ENCODE peak calls at places on chromosomes 12 and 14, in seven cellular contexts. Y is mammary epithelial cell, X is neural progenitor cell, K is uterus, D is neuronal stem cell, G is colonic mucosa, V is pancreas. W is an unnamed sample.

GRCh38 chr12:71107976-71108749 is 49.6 kb downstream of the TSPAN8 start:
- DNase-seq in G (no peak), K (no peak), X (no peak), D (no peak), V (no peak), Y (no peak), W (no peak)

GRCh38 chr14:41302776-41303175 is 303.9 kb upstream of the LRFN5 start:
- DNase-seq in D (peak), Y (no peak), K (no peak), X (peak), G (no peak), V (no peak), W (no peak)

GRCh38 chr12:59084758-59085383 is 164.6 kb upstream of the LRIG3 start:
- DNase-seq in K (peak), V (no peak), Y (no peak), X (peak), G (no peak), D (no peak), W (no peak)

GRCh38 chr12:34394211-34395055 is 372.1 kb downstream of the ALG10 start:
- DNase-seq in D (no peak), V (peak), G (peak), X (no peak), K (no peak), Y (no peak), W (peak)

GRCh38 chr12:65308001-65308400 is 29.5 kb downstream of the MSRB3 start:
- DNase-seq in V (no peak), X (no peak), D (no peak), G (no peak), K (no peak), Y (no peak), W (no peak)

GRCh38 chr12:70052931-70053497 is 190.2 kb upstream of the CNOT2 start:
- DNase-seq in K (peak), Y (peak), G (peak), V (no peak), D (no peak), X (no peak), W (no peak)

GRCh38 chr12:122403831-122404230 is 18.6 kb downstream of the CLIP1 start:
- DNase-seq in G (no peak), K (no peak), V (no peak), D (no peak), Y (no peak), X (no peak), W (no peak)

GRCh38 chr14:30362369-30363218 is 196.4 kb upstream of the G2E3 start:
- DNase-seq in V (no peak), G (no peak), D (no peak), X (no peak), K (no peak), Y (no peak), W (no peak)

GRCh38 chr12:110599334-110599733 is 14.6 kb upstream of the TCTN1 start:
- DNase-seq in Y (no peak), V (no peak), G (no peak), K (no peak), D (no peak), X (no peak), W (no peak)

GRCh38 chr14:26820101-26820500 is 222.3 kb upstream of the NOVA1 start:
- DNase-seq in V (no peak), K (no peak), D (no peak), Y (no peak), X (no peak), G (no peak), W (no peak)

GRCh38 chr14:77059276-77059934 is 30.9 kb upstream of the IRF2BPL start:
- DNase-seq in X (peak), D (no peak), K (peak), V (no peak), Y (peak), G (no peak), W (no peak)

GRCh38 chr12:52901715-52902541 is 2.9 kb downstream of the KRT8 start:
- DNase-seq in G (peak), X (no peak), V (no peak), K (no peak), Y (no peak), D (no peak), W (no peak)

GRCh38 chr12:52903855-52904508 is 894 bp downstream of the KRT8 start:
- DNase-seq in V (peak), K (peak), Y (peak), X (peak), G (peak), D (peak), W (no peak)

GRCh38 chr12:52906049-52906645 is 1.3 kb upstream of the KRT8 start:
- DNase-seq in Y (peak), K (no peak), X (no peak), D (no peak), V (no peak), G (peak), W (no peak)

GRCh38 chr12:52900896-52901714 is 3.8 kb downstream of the KRT8 start:
- DNase-seq in K (no peak), G (no peak), V (no peak), D (no peak), X (no peak), Y (no peak), W (no peak)

DNA sequence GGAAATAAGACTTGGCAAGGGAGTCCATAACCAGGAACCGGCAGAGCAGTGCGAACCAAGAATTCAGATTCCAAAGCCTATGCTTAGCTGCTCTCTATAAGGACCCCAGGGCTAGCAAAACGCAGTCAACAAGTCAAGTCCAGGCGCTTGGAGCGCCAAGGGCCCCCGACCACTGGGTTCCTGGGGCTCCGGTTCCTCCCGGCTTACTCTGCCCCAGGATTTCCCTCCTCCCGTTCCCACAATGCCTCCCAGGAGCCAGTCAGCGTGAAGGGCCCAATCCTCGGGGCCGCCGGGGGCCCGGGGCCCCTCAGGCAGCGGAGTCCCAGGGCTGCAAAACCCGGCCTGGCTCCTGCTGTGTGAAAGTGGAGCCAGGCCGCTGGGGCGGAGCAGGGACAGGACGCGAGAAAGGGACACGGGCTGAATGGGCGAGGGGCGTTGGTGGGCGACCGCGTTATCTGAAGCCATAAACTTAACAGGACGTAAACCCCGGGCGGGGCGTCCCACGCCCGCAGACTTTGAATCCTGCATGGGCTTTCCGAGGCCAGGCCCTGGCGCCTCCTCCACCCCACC is 1.5 kb downstream of the KRT8 start:
- DNase-seq in V (peak), D (peak), Y (peak), K (peak), X (peak), G (peak), W (peak)
- H3K4me3 ChIP-seq in V (peak), D (peak), Y (peak), K (peak), X (peak), G (peak), W (peak)

DNA sequence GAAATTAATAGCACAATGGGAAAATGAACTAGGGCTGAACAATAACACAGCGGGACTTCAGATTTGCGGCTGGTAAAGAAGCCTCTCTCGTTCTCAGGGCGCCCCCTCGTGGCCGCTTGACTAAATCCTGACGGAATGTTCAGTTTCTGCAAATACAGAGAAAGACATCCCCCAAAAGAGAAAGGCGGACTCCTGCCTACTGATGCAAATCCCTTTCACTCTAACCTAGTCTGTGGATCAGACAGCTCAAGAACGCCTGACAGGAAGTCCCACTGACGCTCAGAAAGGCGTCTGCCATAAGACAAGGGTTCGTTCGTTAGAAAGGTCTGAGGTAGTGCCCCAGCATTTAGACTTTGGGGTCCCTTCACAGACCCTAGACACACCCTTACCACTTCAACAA is 2.5 kb downstream of the NUAK1 start:
- DNase-seq in V (peak), D (peak), G (peak), K (peak), X (peak), Y (peak), W (peak)
- H3K27ac ChIP-seq in V (no peak), D (no peak), G (no peak), K (peak), X (no peak), Y (peak), W (peak)

GRCh38 chr12:54016051-54016450 is 7.3 kb downstream of the HOXC8 start:
- DNase-seq in K (no peak), G (no peak), D (no peak), X (no peak), V (no peak), Y (no peak), W (no peak)

GRCh38 chr12:54017027-54017788 is 8.4 kb downstream of the HOXC8 start:
- DNase-seq in D (no peak), K (no peak), V (no peak), X (peak), Y (peak), G (no peak), W (no peak)

GRCh38 chr12:54015210-54015931 is 6.6 kb downstream of the HOXC8 start:
- DNase-seq in X (no peak), Y (no peak), K (no peak), D (no peak), G (no peak), V (no peak), W (no peak)

GRCh38 chr12:54017845-54018607 is 9.2 kb downstream of the HOXC8 start:
- DNase-seq in G (peak), Y (peak), X (peak), V (peak), D (no peak), K (peak), W (no peak)

DNA sequence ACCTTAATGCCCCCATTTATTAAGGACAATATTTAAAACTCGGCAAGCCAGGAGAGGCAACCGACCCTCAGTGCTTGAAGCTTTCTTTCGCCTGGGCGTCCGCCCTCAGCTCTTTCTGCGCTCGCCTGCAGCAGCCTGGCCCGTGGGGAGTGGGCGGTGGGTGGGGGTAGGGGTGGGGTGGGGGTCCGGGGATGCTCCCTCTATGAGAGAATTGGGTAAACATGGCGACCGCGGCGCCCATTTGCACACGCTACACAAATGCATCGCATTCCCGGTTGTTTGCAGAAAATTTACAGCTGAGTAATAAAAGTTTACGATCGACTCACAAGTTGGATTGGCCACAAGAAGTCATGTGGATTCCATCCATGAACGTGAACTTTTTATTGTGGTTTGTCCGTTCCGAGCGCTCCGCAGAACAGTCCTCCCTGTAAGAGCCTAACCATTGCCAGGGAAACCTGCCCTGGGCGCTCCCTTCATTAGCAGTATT is 7.7 kb downstream of the HOXC8 start:
- DNase-seq in G (peak), V (no peak), Y (peak), K (peak), D (no peak), X (no peak), W (no peak)
- H3K4me3 ChIP-seq in G (no peak), V (peak), Y (peak), K (peak), D (no peak), X (no peak), W (peak)

GRCh38 chr14:74949859-74950572 is 5.4 kb downstream of the PGF start:
- DNase-seq in K (no peak), G (no peak), Y (no peak), X (no peak), V (no peak), D (no peak), W (no peak)

GRCh38 chr14:74949211-74949610 is 6.2 kb downstream of the PGF start:
- DNase-seq in X (no peak), V (no peak), K (no peak), G (no peak), D (no peak), Y (no peak), W (peak)

GRCh38 chr14:74947353-74948227 is 7.8 kb downstream of the PGF start:
- DNase-seq in V (no peak), X (no peak), Y (no peak), D (no peak), K (no peak), G (no peak), W (no peak)

GRCh38 chr14:74946659-74947281 is 8.6 kb downstream of the PGF start:
- DNase-seq in D (no peak), G (no peak), K (no peak), V (no peak), X (no peak), Y (peak), W (peak)

DNA sequence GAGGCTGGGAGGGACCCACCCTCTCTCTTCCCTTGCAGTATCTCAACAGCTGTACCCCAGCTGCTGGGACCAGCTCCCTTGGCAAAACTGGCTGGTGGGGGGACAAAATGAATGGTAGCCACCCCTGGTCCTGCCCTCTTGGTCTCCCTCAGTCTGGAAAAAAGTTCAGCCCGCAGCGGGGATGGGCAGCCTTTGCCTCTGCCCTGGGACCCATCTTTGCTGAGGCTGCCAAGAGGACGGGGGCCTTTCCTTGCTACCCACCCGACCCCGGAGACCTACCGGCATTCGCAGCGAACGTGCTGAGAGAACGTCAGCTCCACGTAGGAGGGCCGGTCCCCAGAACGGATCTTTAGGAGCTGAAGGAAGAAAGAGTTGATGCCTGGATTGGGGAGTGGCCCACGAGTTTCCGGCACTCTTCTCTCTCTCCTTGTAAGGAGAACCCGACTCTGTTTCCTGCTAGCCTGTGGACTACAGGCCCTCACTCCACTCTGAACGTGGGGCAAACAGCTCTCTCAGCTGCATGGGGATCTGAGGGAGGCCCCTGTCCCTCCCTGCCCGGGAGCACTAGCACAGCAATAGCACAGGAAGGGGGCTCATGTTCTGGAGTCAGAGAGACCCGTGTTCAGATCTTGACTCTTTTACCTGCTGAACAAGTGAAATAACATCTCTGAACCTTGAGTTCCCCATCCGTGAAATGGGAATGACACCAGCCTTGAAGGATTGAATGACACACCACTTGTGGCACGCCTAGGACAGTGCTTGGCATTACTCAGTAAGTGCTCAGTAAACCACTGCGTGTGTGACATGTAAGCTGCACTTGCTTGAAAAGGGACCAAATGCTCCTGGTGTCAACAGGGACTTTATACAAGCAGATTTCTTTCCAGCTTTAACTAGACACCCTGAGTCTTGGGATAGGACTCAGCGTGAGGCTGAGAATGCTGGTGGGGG is 6.9 kb downstream of the PGF start:
- DNase-seq in V (no peak), X (no peak), D (no peak), G (no peak), Y (no peak), K (no peak), W (no peak)
- H3K27ac ChIP-seq in V (no peak), X (no peak), D (no peak), G (no peak), Y (no peak), K (no peak), W (no peak)

GRCh38 chr12:2586159-2587035 is 208.4 kb upstream of the FKBP4 start:
- DNase-seq in G (peak), X (no peak), V (no peak), K (no peak), D (no peak), Y (no peak), W (no peak)

GRCh38 chr12:2583642-2584041 is 211.1 kb upstream of the FKBP4 start:
- DNase-seq in G (no peak), V (no peak), K (no peak), X (no peak), Y (no peak), D (no peak), W (no peak)

GRCh38 chr12:2581293-2582045 is 213.3 kb upstream of the FKBP4 start:
- DNase-seq in Y (no peak), V (no peak), G (no peak), D (no peak), X (no peak), K (no peak), W (no peak)

GRCh38 chr12:2580821-2581220 is 213.9 kb upstream of the FKBP4 start:
- DNase-seq in V (no peak), K (no peak), Y (no peak), X (no peak), G (no peak), D (no peak), W (no peak)

GRCh38 chr12:2582631-2583616 is 211.8 kb upstream of the FKBP4 start:
- DNase-seq in K (peak), V (peak), Y (peak), D (peak), G (peak), X (peak), W (no peak)
- H3K4me3 ChIP-seq in K (no peak), V (no peak), Y (no peak), D (peak), G (no peak), X (peak), W (peak)

DNA sequence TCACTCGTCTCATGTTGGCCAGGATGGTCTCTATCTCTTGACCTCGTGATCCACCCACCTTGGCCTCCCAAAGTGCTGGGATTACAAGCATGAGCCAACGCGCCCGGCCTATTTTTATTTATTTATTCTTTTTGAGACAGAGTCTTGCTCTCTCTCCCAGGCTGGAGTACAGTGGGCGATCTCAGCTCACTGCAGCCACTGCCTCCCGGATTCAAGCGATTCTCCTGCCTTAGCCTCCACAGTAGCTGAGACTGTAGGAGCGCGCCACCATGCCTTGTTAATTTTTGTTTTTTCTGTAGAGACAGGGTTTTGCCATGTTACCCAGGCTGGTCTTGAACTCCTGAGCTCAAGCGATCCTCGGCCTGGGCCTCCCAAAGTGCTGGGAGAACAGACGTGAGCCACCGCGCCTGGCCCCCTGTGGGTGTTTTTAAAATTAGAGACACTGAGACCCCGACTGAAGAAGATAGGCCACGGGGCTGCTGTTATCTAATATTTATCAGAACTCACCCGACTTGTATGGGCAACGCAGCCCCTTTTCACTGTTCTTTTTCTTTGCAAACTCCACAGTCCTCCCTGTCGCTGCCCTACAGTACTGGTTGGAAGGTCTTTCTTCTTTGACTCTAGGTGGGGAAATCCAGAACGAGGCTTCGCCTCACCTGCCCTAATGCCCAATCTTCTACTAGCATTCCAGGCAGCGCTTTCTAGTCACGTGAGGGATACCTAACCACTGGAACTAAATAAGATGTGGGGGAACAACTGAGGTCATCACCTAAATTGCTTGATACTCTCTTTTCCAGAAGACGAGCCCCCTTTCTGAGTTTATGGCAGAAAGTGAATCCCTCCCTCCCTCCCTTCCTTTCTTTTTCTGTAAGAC is 1.3 kb upstream of the GABARAPL1 start:
- DNase-seq in D (no peak), K (peak), X (no peak), G (no peak), V (no peak), Y (no peak), W (peak)
- H3K27ac ChIP-seq in D (no peak), K (peak), X (no peak), G (peak), V (peak), Y (peak), W (peak)

GRCh38 chr12:88715673-88716072 is 135.4 kb upstream of the KITLG start:
- DNase-seq in X (no peak), D (no peak), V (no peak), Y (no peak), K (no peak), G (no peak), W (no peak)
- H3K4me3 ChIP-seq in X (no peak), D (no peak), V (no peak), Y (no peak), K (no peak), G (no peak), W (no peak)